ENCODE peak calls at places on chromosome 12, in seven cellular contexts. B is mammary epithelial cell, N is GM23248, Y is left lung, C is adrenal gland, E is transverse colon, Q is breast epithelium. H is an unnamed sample.

GRCh38 chr12:74490390-74491064 is 47.1 kb upstream of the ATXN7L3B start:
- DNase-seq in B (no peak), N (no peak), Y (no peak), C (no peak), E (no peak), Q (no peak), H (no peak)

GRCh38 chr12:10672231-10672868 is 1.5 kb downstream of the STYK1 start:
- DNase-seq in B (no peak), N (no peak), Y (no peak), C (no peak), E (peak; percentile 71), Q (no peak), H (no peak)

GRCh38 chr12:15688202-15688736 is 100.9 kb downstream of the EPS8 start:
- DNase-seq in B (no peak), N (no peak), Y (peak; percentile 47), C (peak; percentile 83), E (peak; percentile 61), Q (no peak), H (no peak)

GRCh38 chr12:94187351-94187750 is 39.0 kb downstream of the PLXNC1 start:
- DNase-seq in B (no peak), N (peak; percentile 23), Y (no peak), C (no peak), E (no peak), Q (no peak), H (no peak)

GRCh38 chr12:64157610-64158009 is 64.5 kb downstream of the KICS2 start:
- DNase-seq in B (no peak), N (peak; percentile 25), Y (no peak), C (no peak), E (no peak), Q (no peak), H (no peak)

GRCh38 chr12:56590237-56590830 is 39.8 kb downstream of the BAZ2A start:
- DNase-seq in B (peak; percentile 43), N (peak; percentile 31), Y (no peak), C (no peak), E (no peak), Q (no peak), H (no peak)

GRCh38 chr12:18439541-18439940 is 178.2 kb downstream of the PIK3C2G start:
- DNase-seq in B (no peak), N (peak; percentile 55), Y (no peak), C (no peak), E (no peak), Q (no peak), H (no peak)

GRCh38 chr12:77231548-77231947 is 166.2 kb upstream of the E2F7 start:
- DNase-seq in B (peak; percentile 45), N (peak; percentile 82), Y (peak; percentile 38), C (peak; percentile 83), E (peak; percentile 63), Q (peak; percentile 52), H (no peak)

GRCh38 chr12:110689002-110689600 is at the start of gene HVCN1:
- DNase-seq in B (no peak), N (peak; percentile 53), Y (peak; percentile 70), C (no peak), E (peak; percentile 60), Q (no peak), H (no peak)

GRCh38 chr12:93419388-93420034 is 22.2 kb downstream of the UBE2N start:
- DNase-seq in B (peak; percentile 32), N (peak; percentile 75), Y (no peak), C (no peak), E (no peak), Q (no peak), H (no peak)

GRCh38 chr12:44873898-44874297 is 2.2 kb downstream of the NELL2 start:
- DNase-seq in B (no peak), N (peak; percentile 38), Y (no peak), C (no peak), E (no peak), Q (no peak), H (no peak)

GRCh38 chr12:11704094-11704493 is 54.6 kb downstream of the ETV6 start:
- DNase-seq in B (no peak), N (no peak), Y (no peak), C (no peak), E (no peak), Q (no peak), H (no peak)

GRCh38 chr12:109875572-109876131 is 4.7 kb downstream of the GLTP start:
- DNase-seq in B (peak; percentile 56), N (no peak), Y (no peak), C (no peak), E (peak; percentile 82), Q (no peak), H (no peak)

GRCh38 chr12:98058838-98059237 is 456.6 kb upstream of the TMPO start:
- DNase-seq in B (no peak), N (no peak), Y (no peak), C (no peak), E (no peak), Q (no peak), H (no peak)

GRCh38 chr12:31034372-31034771 is 39.3 kb upstream of the DDX11 start:
- DNase-seq in B (no peak), N (no peak), Y (no peak), C (no peak), E (no peak), Q (no peak), H (no peak)

GRCh38 chr12:32302218-32302826 is 97.0 kb upstream of the FGD4 start:
- DNase-seq in B (peak; percentile 8), N (peak; percentile 45), Y (no peak), C (no peak), E (peak; percentile 17), Q (no peak), H (no peak)

GRCh38 chr12:131430158-131430772 is 280.6 kb upstream of the SFSWAP start:
- DNase-seq in B (no peak), N (no peak), Y (no peak), C (peak; percentile 15), E (no peak), Q (no peak), H (no peak)

GRCh38 chr12:122836027-122836921 is 1.0 kb downstream of the HIP1R start:
- DNase-seq in B (peak; percentile 74), N (peak; percentile 78), Y (no peak), C (peak; percentile 73), E (peak; percentile 72), Q (no peak), H (no peak)

GRCh38 chr12:122834921-122835692 is at the start of gene HIP1R:
- DNase-seq in B (no peak), N (peak; percentile 61), Y (no peak), C (no peak), E (peak; percentile 71), Q (no peak), H (no peak)

GRCh38 chr12:122835693-122836026 is 403 bp downstream of the HIP1R start:
- DNase-seq in B (no peak), N (no peak), Y (no peak), C (no peak), E (peak; percentile 50), Q (no peak), H (no peak)

GRCh38 chr12:122837306-122838265 is 2.3 kb downstream of the HIP1R start:
- DNase-seq in B (no peak), N (no peak), Y (no peak), C (no peak), E (peak; percentile 35), Q (no peak), H (no peak)

GRCh38 chr12:122834229-122834920 is 882 bp upstream of the HIP1R start:
- DNase-seq in B (peak; percentile 45), N (peak; percentile 74), Y (peak; percentile 37), C (peak; percentile 75), E (peak; percentile 55), Q (no peak), H (peak; percentile 69)
- H3K27ac ChIP-seq in B (peak overlapping the region; percentile 41), N (peak overlapping the region; percentile 13), Y (peak overlapping the region; percentile 27), C (peak overlapping the region; percentile 19), E (peak overlapping the region; percentile 93), Q (peak overlapping the region; percentile 93), H (peak overlapping the region; percentile 67)

GRCh38 chr12:53097207-53097563 is 282 bp upstream of the IGFBP6 start:
- DNase-seq in B (peak; percentile 20), N (peak; percentile 64), Y (no peak), C (peak; percentile 51), E (no peak), Q (no peak), H (no peak)
- H3K4me1 ChIP-seq in B (peaks cover 33% of the 10 kb centered on the region), N (peaks cover 22% of the 10 kb centered on the region), Y (peaks cover 11% of the 10 kb centered on the region), C (peaks cover 33% of the 10 kb centered on the region), E (peaks cover 18% of the 10 kb centered on the region), Q (peaks cover 6% of the 10 kb centered on the region), H (peaks cover 20% of the 10 kb centered on the region)

DNA sequence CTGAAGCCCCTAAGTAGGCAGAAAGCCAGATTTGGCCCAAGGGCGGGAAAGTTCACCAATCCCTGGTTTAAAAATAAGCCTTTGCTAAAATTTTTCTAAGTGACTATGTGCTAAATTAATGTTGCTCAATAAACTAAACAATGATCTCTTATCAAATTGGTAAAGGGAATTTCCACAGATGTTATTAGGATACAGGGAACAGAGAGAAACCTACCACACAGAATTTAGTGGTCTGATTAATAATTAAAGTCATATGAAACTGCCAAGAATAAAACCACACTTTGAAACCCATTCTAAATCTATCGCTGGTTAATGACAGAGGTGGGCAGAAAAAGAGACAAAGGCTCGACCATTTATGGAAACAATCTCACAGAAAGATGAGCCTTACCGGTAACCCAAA is 22.0 kb downstream of the ANAPC5 start:
- DNase-seq in B (no peak), N (no peak), Y (no peak), C (no peak), E (no peak), Q (no peak), H (no peak)
- H3K27ac ChIP-seq in B (no peak overlapping the region), N (no peak overlapping the region), Y (no peak overlapping the region), C (no peak overlapping the region), E (no peak overlapping the region), Q (no peak overlapping the region), H (no peak overlapping the region)

DNA sequence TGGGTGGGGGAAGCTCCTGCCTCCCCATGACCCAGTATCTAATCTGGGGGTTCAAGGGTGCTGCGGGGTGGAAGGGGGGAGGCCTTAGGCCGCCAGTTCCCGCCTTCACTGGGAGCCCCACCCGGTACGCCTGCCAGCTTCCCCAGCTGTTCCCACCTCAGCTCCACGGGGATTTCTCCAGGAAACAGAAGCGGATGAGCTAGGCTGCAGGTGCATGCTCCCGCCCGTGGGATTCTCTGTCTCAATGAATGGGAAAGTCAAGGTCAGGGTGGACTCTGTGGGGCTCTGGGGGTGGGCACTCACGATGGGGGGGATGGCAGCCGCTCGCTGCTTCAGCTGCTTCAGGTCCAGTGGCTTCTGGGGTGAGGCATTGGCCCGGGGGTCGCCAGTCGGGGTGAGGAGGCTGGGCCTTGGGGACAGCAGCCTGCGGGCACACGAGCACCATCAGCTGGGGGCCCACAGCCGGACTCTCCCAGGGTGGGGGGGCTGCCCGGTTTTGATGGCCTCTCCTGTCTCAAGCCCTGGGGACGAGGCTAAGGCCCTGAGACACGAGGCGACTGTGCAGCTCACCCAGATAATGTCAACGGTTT is 68.6 kb downstream of the RFLNA start:
- DNase-seq in B (no peak), N (no peak), Y (no peak), C (no peak), E (no peak), Q (no peak), H (no peak)
- H3K4me1 ChIP-seq in B (peaks cover 11% of the 10 kb centered on the region), N (peaks cover 13% of the 10 kb centered on the region), Y (peaks cover 11% of the 10 kb centered on the region), C (peaks cover 56% of the 10 kb centered on the region), E (peaks cover 28% of the 10 kb centered on the region), Q (peaks cover 15% of the 10 kb centered on the region), H (no peaks in the 10 kb centered on the region)

DNA sequence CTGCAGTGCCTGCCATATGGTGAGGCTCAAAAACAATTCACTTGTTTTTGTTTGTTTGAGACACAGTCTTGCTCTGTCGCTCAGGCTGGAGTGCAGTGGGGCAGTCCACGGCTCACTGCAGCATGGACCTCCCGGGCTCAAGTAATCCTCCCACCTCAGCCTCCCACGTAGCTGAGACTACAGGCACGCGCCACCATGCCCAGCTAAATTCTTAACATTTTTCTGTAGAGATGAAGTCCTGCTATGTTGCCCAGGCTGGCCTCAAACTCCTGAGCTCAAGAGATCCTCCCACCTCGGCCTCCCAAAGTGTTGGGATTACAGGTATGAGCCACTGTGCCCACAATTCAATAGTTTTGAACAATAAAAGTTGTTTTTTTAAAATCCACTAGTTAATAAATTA is 1.8 kb upstream of the CORO1C start:
- DNase-seq in B (no peak), N (no peak), Y (no peak), C (no peak), E (no peak), Q (no peak), H (no peak)
- H3K27ac ChIP-seq in B (peak overlapping the region; percentile 81), N (no peak overlapping the region), Y (no peak overlapping the region), C (no peak overlapping the region), E (peak overlapping the region; percentile 98), Q (peak overlapping the region; percentile 98), H (peak overlapping the region; percentile 94)

H was measured in RWPE2.